ENCODE peak calls at places on chromosomes 11 and 22, in nine cellular contexts. T is astrocyte, R is adipocyte, Y is prostate gland, W is HAP-1, C is GM23338, Q is breast epithelium, F is PC-3, O is aorta. H is an unnamed sample. For H3K4me1, the result is how much of the 10 kb centered on the place peaks cover.

GRCh38 chr11:23112987-23113886 is 253.0 kb upstream of the CCDC179 start:
- DNase-seq in O (no peak), W (peak), Y (peak), C (peak), R (peak), F (peak), Q (no peak), T (peak), H (no peak)

GRCh38 chr22:38831166-38831945 is 12.5 kb downstream of the NPTXR start:
- DNase-seq in T (peak), C (no peak), O (peak), W (no peak), Y (no peak), Q (no peak), F (no peak), R (peak), H (no peak)

GRCh38 chr11:641806-642370 is 4.8 kb downstream of the DRD4 start:
- DNase-seq in Y (no peak), R (no peak), O (no peak), T (no peak), F (no peak), Q (no peak), W (no peak), C (no peak), H (no peak)

GRCh38 chr11:91932151-91932821 is 292.3 kb upstream of the FAT3 start:
- DNase-seq in T (peak), Y (no peak), F (peak), Q (no peak), R (no peak), W (no peak), O (no peak), C (peak), H (no peak)

GRCh38 chr22:43474161-43475101 is 62.6 kb downstream of the MPPED1 start:
- DNase-seq in C (no peak), R (no peak), Y (no peak), O (no peak), W (no peak), F (no peak), T (no peak), Q (no peak), H (no peak)

GRCh38 chr11:120546312-120547205 is 35.0 kb downstream of the GRIK4 start:
- DNase-seq in T (peak), C (peak), W (peak), F (peak), Y (no peak), R (peak), O (peak), Q (no peak), H (no peak)

GRCh38 chr11:31711137-31711536 is 100.0 kb downstream of the PAX6 start:
- DNase-seq in F (peak), Q (no peak), T (no peak), Y (no peak), W (no peak), R (no peak), O (no peak), C (no peak), H (no peak)

GRCh38 chr11:76665172-76665571 is 5.4 kb downstream of the LRRC32 start:
- DNase-seq in T (no peak), O (no peak), C (no peak), W (no peak), Y (no peak), R (no peak), Q (peak), F (no peak), H (no peak)

GRCh38 chr11:6655790-6656580 is at the start of gene DCHS1:
- DNase-seq in O (peak), W (peak), Y (no peak), F (no peak), R (peak), T (no peak), C (peak), Q (no peak), H (peak)

GRCh38 chr11:16096336-16096735 is 260.0 kb downstream of the SOX6 start:
- DNase-seq in C (no peak), W (no peak), R (peak), O (no peak), Q (no peak), T (peak), Y (no peak), F (no peak), H (no peak)

GRCh38 chr11:121113611-121114010 is 12.6 kb downstream of the TECTA start:
- DNase-seq in O (no peak), C (no peak), W (no peak), F (no peak), R (no peak), Y (no peak), Q (no peak), T (no peak), H (no peak)

GRCh38 chr11:65491163-65491465 is 7.7 kb upstream of the MALAT1 start:
- DNase-seq in Q (no peak), C (no peak), W (no peak), Y (no peak), T (no peak), R (peak), O (no peak), F (no peak), H (no peak)

GRCh38 chr11:65537620-65538231 is 12.8 kb downstream of the SCYL1 start:
- DNase-seq in C (no peak), O (no peak), F (no peak), Y (no peak), T (no peak), Q (no peak), R (no peak), W (no peak), H (no peak)

GRCh38 chr11:69655479-69656394 is 14.8 kb downstream of the CCND1 start:
- DNase-seq in O (no peak), C (no peak), T (no peak), Y (no peak), W (no peak), R (no peak), Q (peak), F (peak), H (no peak)

GRCh38 chr22:31253949-31254348 is 38.3 kb downstream of the PIK3IP1 start:
- DNase-seq in O (no peak), W (peak), Y (peak), F (no peak), T (no peak), C (peak), R (no peak), Q (peak), H (no peak)

GRCh38 chr11:41175304-41175972 is 284.0 kb downstream of the LRRC4C start:
- DNase-seq in R (no peak), T (no peak), O (no peak), C (peak), Q (no peak), W (peak), Y (no peak), F (peak), H (no peak)

GRCh38 chr22:34105461-34106062 is 185.3 kb upstream of the LARGE1 start:
- DNase-seq in O (peak), R (peak), F (peak), Y (peak), Q (no peak), C (peak), T (no peak), W (peak), H (no peak)

GRCh38 chr11:14619580-14619979 is 24.0 kb upstream of the PDE3B start:
- DNase-seq in F (no peak), C (no peak), T (no peak), W (no peak), R (no peak), O (no peak), Q (no peak), Y (no peak), H (no peak)

GRCh38 chr22:36811094-36811797 is 5.6 kb downstream of the PVALB start:
- DNase-seq in F (no peak), C (no peak), R (no peak), W (no peak), Y (no peak), O (no peak), Q (no peak), T (no peak), H (no peak)

GRCh38 chr11:3989891-3990290 is 104.7 kb upstream of the RRM1 start:
- DNase-seq in Q (no peak), Y (no peak), R (no peak), W (no peak), C (no peak), O (no peak), F (no peak), T (no peak), H (no peak)

GRCh38 chr11:94507485-94507884 is 4.8 kb upstream of the C11orf97 start:
- DNase-seq in W (no peak), O (no peak), F (peak), C (no peak), T (no peak), Q (no peak), R (no peak), Y (no peak), H (no peak)

GRCh38 chr11:113470233-113470632 is 5.0 kb downstream of the DRD2 start:
- DNase-seq in R (no peak), W (no peak), C (no peak), O (no peak), Y (no peak), F (no peak), T (no peak), Q (no peak), H (no peak)

GRCh38 chr22:28829358-28830181 is 29.2 kb upstream of the XBP1 start:
- DNase-seq in O (peak), C (peak), F (peak), T (peak), Q (peak), Y (peak), R (peak), W (peak), H (peak)

GRCh38 chr11:107590460-107591097 is 368 bp upstream of the ELMOD1 start:
- DNase-seq in C (peak), Y (no peak), W (no peak), O (no peak), F (no peak), R (no peak), T (no peak), Q (no peak), H (no peak)

GRCh38 chr11:34679681-34680080 is 58.8 kb downstream of the EHF start:
- DNase-seq in F (no peak), Y (no peak), C (no peak), R (no peak), T (no peak), Q (no peak), W (no peak), O (no peak), H (no peak)

GRCh38 chr11:30381879-30382278 is 59.0 kb downstream of the ARL14EP start:
- DNase-seq in F (no peak), Q (no peak), C (no peak), W (no peak), Y (no peak), T (no peak), O (no peak), R (no peak), H (no peak)

GRCh38 chr11:8068605-8069221 is 12.3 kb upstream of the TUB start:
- DNase-seq in C (no peak), Y (no peak), W (no peak), O (no peak), T (peak), Q (no peak), F (peak), R (peak), H (no peak)

GRCh38 chr11:96228472-96228871 is 114.5 kb downstream of the MAML2 start:
- DNase-seq in Q (no peak), Y (peak), F (peak), O (peak), W (peak), C (no peak), T (peak), R (peak), H (no peak)

GRCh38 chr22:32844251-32844650 is 42.7 kb downstream of the TIMP3 start:
- DNase-seq in Y (no peak), R (no peak), O (no peak), W (no peak), Q (no peak), F (no peak), C (no peak), T (no peak), H (no peak)

GRCh38 chr22:32848226-32848625 is 46.7 kb downstream of the TIMP3 start:
- DNase-seq in C (no peak), O (no peak), T (no peak), Q (no peak), W (no peak), R (no peak), Y (no peak), F (no peak), H (no peak)

GRCh38 chr22:32849501-32849900 is 48.0 kb downstream of the TIMP3 start:
- DNase-seq in C (no peak), T (no peak), Q (no peak), R (no peak), F (no peak), W (no peak), O (no peak), Y (no peak), H (no peak)

GRCh38 chr22:32850157-32850556 is 48.7 kb downstream of the TIMP3 start:
- DNase-seq in C (no peak), T (no peak), Q (no peak), R (no peak), W (no peak), O (no peak), F (no peak), Y (no peak), H (no peak)

GRCh38 chr22:32847067-32847491 is 45.6 kb downstream of the TIMP3 start:
- DNase-seq in Y (peak), Q (peak), F (no peak), O (peak), C (no peak), T (peak), W (no peak), R (no peak), H (no peak)
- H3K4me1 ChIP-seq in Y (under half), Q (under half), F (under half), O (under half), C (under half), T (under half), W (under half), R (under half), H (under half)

GRCh38 chr22:27399161-27399560 is 402.4 kb downstream of the MN1 start:
- DNase-seq in T (no peak), C (no peak), F (peak), O (no peak), Y (no peak), W (no peak), Q (no peak), R (no peak), H (no peak)
- H3K4me3 ChIP-seq in T (no peak), C (no peak), F (peak), O (no peak), Y (no peak), W (no peak), Q (no peak), R (peak), H (no peak)

DNA sequence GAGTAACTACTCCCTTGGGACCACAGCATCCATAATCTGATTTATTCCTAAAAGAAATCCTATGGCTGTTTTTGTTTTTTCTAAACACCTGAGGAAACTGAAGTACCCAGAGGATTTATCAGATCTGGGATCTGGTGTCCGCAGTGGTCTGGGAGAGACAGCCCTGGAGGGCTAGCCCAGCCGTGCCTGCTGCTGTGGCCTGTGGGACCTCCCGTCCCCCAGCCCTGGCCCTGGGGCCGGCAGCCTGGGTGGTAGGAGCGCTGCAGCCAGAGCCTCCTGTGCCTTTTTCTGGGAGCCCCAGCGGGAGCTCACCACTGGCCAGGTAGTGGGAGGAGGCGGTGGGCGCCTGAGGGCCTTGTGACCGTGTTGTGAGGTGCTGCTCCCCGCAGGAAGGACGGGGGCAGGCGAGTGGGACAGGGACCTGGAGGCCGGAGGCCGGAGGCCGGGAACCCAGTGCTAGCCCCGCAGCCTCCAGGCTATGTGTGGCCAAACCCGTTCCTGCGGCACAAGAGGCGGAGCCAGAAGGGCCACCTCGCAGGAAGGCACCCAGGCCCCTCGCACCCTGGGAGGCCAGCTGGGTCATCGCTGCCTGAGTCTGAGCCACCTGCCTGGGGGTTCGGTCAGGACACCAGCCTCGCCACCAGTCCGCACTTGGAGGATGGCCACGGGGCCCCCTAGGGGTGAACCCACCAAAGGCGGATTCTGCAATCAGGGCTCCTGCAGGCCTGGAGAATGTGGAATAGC is 18.2 kb upstream of the C11orf96 start:
- DNase-seq in C (peak), R (no peak), Y (no peak), F (no peak), T (no peak), W (no peak), Q (no peak), O (no peak), H (no peak)
- H3K4me1 ChIP-seq in C (under half), R (under half), Y (under half), F (under half), T (under half), W (under half), Q (under half), O (under half), H (under half)

GRCh38 chr11:64035081-64035524 is 628 bp upstream of the FLRT1 start:
- DNase-seq in O (no peak), W (no peak), Y (no peak), R (no peak), C (no peak), T (no peak), F (no peak), Q (no peak), H (no peak)
- H3K4me3 ChIP-seq in O (no peak), W (no peak), Y (peak), R (no peak), C (peak), T (no peak), F (no peak), Q (peak), H (no peak)

DNA sequence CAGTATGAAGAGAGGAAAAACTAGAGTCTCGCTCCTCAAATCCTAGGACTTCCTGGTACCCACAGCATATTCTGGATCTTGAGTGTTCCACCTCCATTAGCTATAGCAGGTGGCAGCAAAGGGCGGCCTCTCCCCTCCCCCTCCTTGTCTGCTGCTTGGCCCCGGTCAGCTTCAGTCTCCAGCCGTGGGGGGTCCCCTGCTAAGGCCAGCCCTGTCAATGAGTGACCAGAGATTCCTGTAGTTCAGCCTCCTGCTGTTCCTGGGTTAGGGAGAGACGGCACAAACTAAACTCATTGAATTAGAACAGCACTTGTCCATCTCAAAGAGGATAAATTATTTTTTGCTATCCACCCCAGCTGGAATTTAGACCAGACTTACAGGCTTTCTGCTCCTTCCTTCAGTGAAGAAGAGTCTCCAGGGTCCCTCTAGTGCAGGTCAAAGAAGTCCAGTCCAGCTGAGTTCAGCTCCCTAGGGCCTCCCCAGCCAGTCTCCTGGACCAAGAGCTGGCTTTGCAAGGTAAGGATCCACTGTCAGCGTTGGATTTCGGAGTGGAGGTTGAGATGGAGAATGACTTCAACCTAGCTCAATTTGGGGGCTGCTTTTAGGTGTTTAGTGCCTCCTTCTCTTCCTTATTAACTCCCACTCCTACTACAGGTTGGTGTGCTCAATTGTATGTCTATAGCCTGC is 1.1 kb upstream of the PHLDB1 start:
- DNase-seq in Q (no peak), T (no peak), Y (no peak), F (no peak), O (no peak), C (peak), W (no peak), R (peak), H (no peak)
- H3K4me1 ChIP-seq in Q (under half), T (half or more), Y (under half), F (under half), O (under half), C (under half), W (under half), R (half or more), H (under half)

GRCh38 chr11:119376197-119376847 is 5.2 kb downstream of the USP2 start:
- DNase-seq in T (no peak), Q (peak), R (no peak), W (no peak), C (no peak), Y (peak), O (no peak), F (no peak), H (no peak)
- H3K4me3 ChIP-seq in T (no peak), Q (peak), R (no peak), W (no peak), C (no peak), Y (no peak), O (no peak), F (no peak), H (no peak)

DNA sequence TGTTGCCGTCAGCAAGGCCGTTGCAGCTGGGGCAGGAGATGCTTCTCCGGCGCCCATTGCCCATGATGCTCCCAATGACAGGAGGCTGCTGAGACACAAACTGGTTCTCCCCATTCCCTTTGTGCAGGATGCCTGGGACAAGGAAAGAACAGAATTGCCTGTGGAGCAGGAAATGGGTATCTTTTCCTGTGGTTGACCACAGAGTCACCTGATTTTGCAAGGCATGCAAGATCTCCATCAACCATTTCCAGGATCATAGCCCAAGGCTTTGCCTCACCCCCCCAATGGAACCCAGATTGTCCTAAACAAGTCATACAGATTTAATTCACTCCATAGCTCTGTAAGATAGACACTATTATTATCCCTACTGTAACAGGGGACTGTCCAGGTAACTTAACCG is 148.1 kb upstream of the NARS2 start:
- DNase-seq in W (no peak), O (no peak), Y (no peak), F (peak), Q (no peak), T (peak), R (no peak), C (no peak), H (no peak)
- H3K4me1 ChIP-seq in W (under half), O (under half), Y (under half), F (under half), Q (under half), T (under half), R (under half), C (under half), H (under half)

DNA sequence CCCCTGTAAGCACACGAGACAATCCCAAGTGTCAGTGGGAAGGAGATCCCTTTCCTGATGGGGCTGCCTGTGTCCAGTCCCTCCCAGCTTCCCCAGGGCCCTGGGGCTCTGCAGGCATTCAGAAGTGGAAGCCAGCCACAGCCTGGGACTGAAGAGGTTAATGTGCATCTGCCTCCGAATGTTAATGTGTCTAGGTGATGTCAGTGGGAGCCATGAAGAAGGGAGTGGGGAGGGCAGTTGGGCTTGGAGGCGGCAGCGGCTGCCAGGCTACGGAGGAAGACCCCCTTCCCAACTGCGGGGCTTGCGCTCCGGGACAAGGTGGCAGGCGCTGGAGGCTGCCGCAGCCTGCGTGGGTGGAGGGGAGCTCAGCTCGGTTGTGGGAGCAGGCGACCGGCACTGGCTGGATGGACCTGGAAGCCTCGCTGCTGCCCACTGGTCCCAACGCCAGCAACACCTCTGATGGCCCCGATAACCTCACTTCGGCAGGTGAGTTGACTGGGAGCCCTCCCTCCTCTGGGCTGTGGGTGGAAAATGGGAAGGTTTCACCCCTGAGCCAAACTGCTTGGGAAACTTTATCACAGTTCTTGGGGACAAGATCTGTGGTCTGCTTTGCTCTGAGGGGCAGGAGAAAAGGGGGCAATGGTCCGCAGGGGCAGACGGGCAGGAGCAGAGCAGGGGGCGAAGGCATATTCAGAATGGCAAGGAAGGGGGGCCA is at the start of gene MCHR1:
- DNase-seq in R (no peak), O (no peak), T (no peak), Q (no peak), C (no peak), W (no peak), Y (no peak), F (no peak), H (no peak)
- H3K4me3 ChIP-seq in R (peak), O (no peak), T (peak), Q (peak), C (no peak), W (no peak), Y (no peak), F (no peak), H (no peak)

GRCh38 chr11:111938687-111939160 is 1.6 kb downstream of the DIXDC1 start:
- DNase-seq in Y (no peak), C (peak), W (no peak), T (peak), O (no peak), Q (no peak), R (peak), F (peak), H (no peak)
- H3K4me1 ChIP-seq in Y (under half), C (under half), W (under half), T (under half), O (under half), Q (under half), R (half or more), F (under half), H (under half)